ENCODE peak calls at places on chromosomes 7 and 10, in six cellular contexts. S is sigmoid colon; R is left ventricle myocardium superior; U is suprapubic skin; B is transverse colon; A is stimulated activated CD4-positive, alpha-beta T cell treated with anti-CD3 and anti-CD28 coated beads, TNF-alpha, amount 100 ng/mL, for 4 hours. O is an unnamed sample.

GRCh38 chr7:157840913-157841756 is 504.3 kb downstream of the DNAJB6 start:
- DNase-seq in S (no peak), R (no peak), U (no peak), B (no peak), A (no peak), O (no peak)

GRCh38 chr7:142459557-142459963 is 201.7 kb upstream of the PRSS58 start:
- DNase-seq in S (no peak), R (no peak), U (no peak), B (peak), A (no peak), O (peak)

GRCh38 chr7:110922906-110923305 is 168.0 kb upstream of the LRRN3 start:
- DNase-seq in S (no peak), R (no peak), U (no peak), B (no peak), A (no peak), O (no peak)

GRCh38 chr10:98470850-98471249 is 24.1 kb upstream of the HPS1 start:
- DNase-seq in S (no peak), R (no peak), U (no peak), B (no peak), A (no peak), O (no peak)

GRCh38 chr7:74622228-74622749 is 35.2 kb upstream of the GTF2I start:
- DNase-seq in S (no peak), R (no peak), U (no peak), B (no peak), A (no peak), O (no peak)

GRCh38 chr7:42014625-42015412 is 222.2 kb downstream of the GLI3 start:
- DNase-seq in S (no peak), R (no peak), U (no peak), B (peak), A (no peak), O (peak)

GRCh38 chr10:100124097-100124496 is 42.4 kb upstream of the CPN1 start:
- DNase-seq in S (no peak), R (no peak), U (no peak), B (no peak), A (no peak), O (no peak)

GRCh38 chr10:48466611-48467240 is 138.1 kb downstream of the ARHGAP22 start:
- DNase-seq in S (no peak), R (no peak), U (peak), B (no peak), A (no peak), O (peak)

GRCh38 chr10:18312385-18313145 is 172.3 kb downstream of the CACNB2 start:
- DNase-seq in S (no peak), R (no peak), U (no peak), B (no peak), A (no peak), O (no peak)

GRCh38 chr7:21430575-21430954 is 2.7 kb downstream of the SP4 start:
- DNase-seq in S (no peak), R (no peak), U (no peak), B (no peak), A (no peak), O (no peak)

GRCh38 chr10:131902211-131902610 is 1.4 kb downstream of the PPP2R2D start:
- DNase-seq in S (peak), R (no peak), U (peak), B (no peak), A (no peak), O (no peak)

GRCh38 chr7:43612128-43612527 is 29.2 kb downstream of the STK17A start:
- DNase-seq in S (no peak), R (no peak), U (no peak), B (no peak), A (no peak), O (no peak)

GRCh38 chr10:15748137-15748536 is 28.4 kb upstream of the ITGA8 start:
- DNase-seq in S (no peak), R (no peak), U (no peak), B (peak), A (no peak), O (no peak)

GRCh38 chr10:79282388-79282787 is 64.9 kb upstream of the PPIF start:
- DNase-seq in S (no peak), R (no peak), U (no peak), B (no peak), A (no peak), O (no peak)

GRCh38 chr7:80240265-80241025 is 105.8 kb downstream of the GNAI1 start:
- DNase-seq in S (no peak), R (no peak), U (no peak), B (no peak), A (no peak), O (no peak)

GRCh38 chr10:63464402-63465292 is 1.1 kb downstream of the JMJD1C start:
- DNase-seq in S (no peak), R (no peak), U (no peak), B (no peak), A (no peak), O (no peak)

GRCh38 chr10:5888352-5888751 is 1.3 kb downstream of the ANKRD16 start:
- DNase-seq in S (no peak), R (no peak), U (no peak), B (no peak), A (no peak), O (no peak)

GRCh38 chr7:158350166-158350900 is 237.3 kb downstream of the PTPRN2 start:
- DNase-seq in S (peak), R (no peak), U (peak), B (no peak), A (no peak), O (no peak)

GRCh38 chr7:112081778-112082177 is 124.4 kb downstream of the DOCK4 start:
- DNase-seq in S (no peak), R (no peak), U (no peak), B (no peak), A (no peak), O (no peak)

GRCh38 chr7:132919776-132920175 is 162.1 kb downstream of the CHCHD3 start:
- DNase-seq in S (no peak), R (no peak), U (no peak), B (no peak), A (no peak), O (no peak)

GRCh38 chr10:88332526-88333265 is 250.4 kb downstream of the RNLS start:
- DNase-seq in S (no peak), R (no peak), U (no peak), B (no peak), A (no peak), O (no peak)

GRCh38 chr10:72092171-72092924 is 4.0 kb upstream of the SPOCK2 start:
- DNase-seq in S (no peak), R (no peak), U (no peak), B (no peak), A (no peak), O (no peak)

GRCh38 chr10:116014326-116014725 is 258.7 kb downstream of the GFRA1 start:
- DNase-seq in S (no peak), R (no peak), U (no peak), B (no peak), A (no peak), O (no peak)

GRCh38 chr10:13673165-13673564 is 86.4 kb downstream of the PRPF18 start:
- DNase-seq in S (no peak), R (no peak), U (no peak), B (no peak), A (no peak), O (no peak)

GRCh38 chr7:105690286-105690915 is 109.1 kb upstream of the EFCAB10 start:
- DNase-seq in S (peak), R (no peak), U (no peak), B (no peak), A (no peak), O (no peak)

GRCh38 chr10:102918817-102919236 is 733 bp downstream of the CNNM2 start:
- DNase-seq in S (no peak), R (no peak), U (no peak), B (peak), A (no peak), O (no peak)

GRCh38 chr10:132392811-132393694 is 3.9 kb upstream of the PWWP2B start:
- DNase-seq in S (peak), R (peak), U (peak), B (peak), A (no peak), O (no peak)

GRCh38 chr10:123906884-123907652 is 15.5 kb upstream of the CPXM2 start:
- DNase-seq in S (no peak), R (no peak), U (no peak), B (no peak), A (no peak), O (no peak)

GRCh38 chr10:101035916-101036702 is 5.1 kb downstream of the SFXN3 start:
- DNase-seq in S (no peak), R (no peak), U (no peak), B (no peak), A (no peak), O (no peak)

GRCh38 chr10:102347236-102347828 is 48.2 kb upstream of the NFKB2 start:
- DNase-seq in S (peak), R (peak), U (no peak), B (peak), A (no peak), O (peak)

GRCh38 chr7:21256310-21256877 is 171.5 kb upstream of the SP4 start:
- DNase-seq in S (no peak), R (no peak), U (no peak), B (no peak), A (no peak), O (no peak)

GRCh38 chr10:120979435-120980315 is 128.5 kb downstream of the WDR11 start:
- DNase-seq in S (no peak), R (no peak), U (no peak), B (peak), A (no peak), O (peak)

GRCh38 chr7:608954-609711 is 89.5 kb upstream of the PDGFA start:
- DNase-seq in S (no peak), R (no peak), U (no peak), B (no peak), A (no peak), O (no peak)

GRCh38 chr7:144459635-144460034 is 56.1 kb upstream of the NOBOX start:
- DNase-seq in S (no peak), R (no peak), U (no peak), B (no peak), A (no peak), O (no peak)

GRCh38 chr10:83312570-83312969 is 826.7 kb upstream of the GHITM start:
- DNase-seq in S (no peak), R (no peak), U (no peak), B (no peak), A (no peak), O (no peak)

GRCh38 chr7:44075296-44076075 is 6.8 kb downstream of the POLM start:
- DNase-seq in S (peak), R (peak), U (no peak), B (no peak), A (no peak), O (no peak)

GRCh38 chr7:113404245-113404644 is 285.9 kb upstream of the SMIM30 start:
- DNase-seq in S (no peak), R (no peak), U (no peak), B (no peak), A (no peak), O (peak)

GRCh38 chr10:6274040-6274439 is 71.3 kb downstream of the PFKFB3 start:
- DNase-seq in S (no peak), R (no peak), U (no peak), B (no peak), A (no peak), O (no peak)

O was measured in WERI-Rb-1.